ENCODE peak calls at places on chromosomes 4 and X, in seven cellular contexts. U is thyroid gland, N is IMR-90, W is lower lobe of right lung, I is right atrium auricular region, H is AG04449, G is fibroblast of the aortic adventitia. J is an unnamed sample.

GRCh38 chrX:13142891-13143290 is 98.5 kb upstream of the FAM9C start:
- DNase-seq in U (no peak), N (no peak), W (no peak), I (no peak), H (no peak), G (no peak), J (no peak)

GRCh38 chr4:25792843-25793242 is 69.9 kb downstream of the SEL1L3 start:
- DNase-seq in U (no peak), N (no peak), W (no peak), I (no peak), H (no peak), G (no peak), J (no peak)

GRCh38 chr4:71604785-71605184 is 179.1 kb downstream of the GC start:
- DNase-seq in U (no peak), N (no peak), W (no peak), I (no peak), H (no peak), G (no peak), J (no peak)

GRCh38 chr4:183471960-183472708 is 27.7 kb downstream of the CDKN2AIP start:
- DNase-seq in U (peak), N (peak), W (peak), I (peak), H (no peak), G (peak), J (no peak)

GRCh38 chr4:29066856-29067255 is 1653.3 kb upstream of the PCDH7 start:
- DNase-seq in U (no peak), N (peak), W (no peak), I (no peak), H (no peak), G (peak), J (no peak)

GRCh38 chr4:15238720-15239119 is 189.1 kb upstream of the C1QTNF7 start:
- DNase-seq in U (peak), N (peak), W (no peak), I (no peak), H (no peak), G (peak), J (no peak)

GRCh38 chrX:129523076-129524055 is at the start of gene SMARCA1:
- DNase-seq in U (peak), N (peak), W (peak), I (no peak), H (no peak), G (peak), J (no peak)

GRCh38 chr4:56799291-56799823 is 22.1 kb downstream of the SPINK2 start:
- DNase-seq in U (no peak), N (no peak), W (no peak), I (no peak), H (no peak), G (peak), J (no peak)

GRCh38 chr4:184310171-184310567 is 92.5 kb upstream of the ENPP6 start:
- DNase-seq in U (no peak), N (no peak), W (peak), I (no peak), H (no peak), G (no peak), J (no peak)

GRCh38 chr4:154958621-154959358 is 177.7 kb downstream of the RBM46 start:
- DNase-seq in U (peak), N (no peak), W (no peak), I (no peak), H (no peak), G (peak), J (no peak)

GRCh38 chr4:144582105-144582850 is 63.7 kb upstream of the HHIP start:
- DNase-seq in U (no peak), N (peak), W (no peak), I (no peak), H (no peak), G (peak), J (no peak)

GRCh38 chr4:110124721-110125120 is 73.7 kb downstream of the ELOVL6 start:
- DNase-seq in U (no peak), N (no peak), W (no peak), I (no peak), H (no peak), G (no peak), J (no peak)

GRCh38 chr4:79686976-79687375 is 278.9 kb upstream of the GK2 start:
- DNase-seq in U (no peak), N (no peak), W (no peak), I (no peak), H (no peak), G (no peak), J (no peak)

GRCh38 chr4:153759407-153760226 is at the start of gene RNF175:
- DNase-seq in U (peak), N (no peak), W (no peak), I (no peak), H (no peak), G (no peak), J (no peak)

GRCh38 chr4:139556735-139557505 is 901 bp upstream of the SETD7 start:
- DNase-seq in U (peak), N (no peak), W (peak), I (peak), H (no peak), G (no peak), J (no peak)

GRCh38 chr4:158667651-158668198 is 4.0 kb downstream of the C4orf46 start:
- DNase-seq in U (no peak), N (peak), W (no peak), I (no peak), H (no peak), G (peak), J (no peak)

GRCh38 chr4:180640193-180640592 is 1603.0 kb upstream of the TENM3 start:
- DNase-seq in U (no peak), N (no peak), W (no peak), I (no peak), H (no peak), G (no peak), J (no peak)

GRCh38 chr4:73770917-73771316 is 30.5 kb downstream of the CXCL8 start:
- DNase-seq in U (no peak), N (no peak), W (no peak), I (no peak), H (no peak), G (no peak), J (no peak)

GRCh38 chrX:70166601-70167590 is 10.4 kb upstream of the DGAT2L6 start:
- DNase-seq in U (no peak), N (peak), W (no peak), I (no peak), H (peak), G (peak), J (no peak)

GRCh38 chrX:133448512-133449076 is 33.3 kb upstream of the GPC4 start:
- DNase-seq in U (no peak), N (no peak), W (no peak), I (no peak), H (no peak), G (peak), J (no peak)

GRCh38 chrX:42752730-42753129 is 25.2 kb downstream of the PPP1R2C start:
- DNase-seq in U (no peak), N (no peak), W (no peak), I (no peak), H (no peak), G (peak), J (no peak)

GRCh38 chr4:7818676-7819041 is 121.0 kb downstream of the AFAP1 start:
- DNase-seq in U (no peak), N (no peak), W (no peak), I (no peak), H (no peak), G (no peak), J (no peak)

GRCh38 chr4:153467154-153467896 is 1.2 kb downstream of the TMEM131L start:
- DNase-seq in U (peak), N (no peak), W (peak), I (no peak), H (no peak), G (no peak), J (no peak)

GRCh38 chrX:2348225-2348624 is 152.6 kb downstream of the DHRSX start:
- DNase-seq in U (no peak), N (no peak), W (no peak), I (no peak), H (no peak), G (no peak), J (no peak)

GRCh38 chr4:133150643-133151300 is 1.7 kb downstream of the PCDH10 start:
- DNase-seq in U (peak), N (no peak), W (no peak), I (no peak), H (no peak), G (no peak), J (no peak)

GRCh38 chrX:153981771-153982533 is 9.4 kb downstream of the TMEM187 start:
- DNase-seq in U (no peak), N (no peak), W (peak), I (no peak), H (no peak), G (no peak), J (no peak)

GRCh38 chr4:159098482-159099127 is 4.3 kb upstream of the RAPGEF2 start:
- DNase-seq in U (no peak), N (no peak), W (no peak), I (no peak), H (no peak), G (no peak), J (no peak)

DNA sequence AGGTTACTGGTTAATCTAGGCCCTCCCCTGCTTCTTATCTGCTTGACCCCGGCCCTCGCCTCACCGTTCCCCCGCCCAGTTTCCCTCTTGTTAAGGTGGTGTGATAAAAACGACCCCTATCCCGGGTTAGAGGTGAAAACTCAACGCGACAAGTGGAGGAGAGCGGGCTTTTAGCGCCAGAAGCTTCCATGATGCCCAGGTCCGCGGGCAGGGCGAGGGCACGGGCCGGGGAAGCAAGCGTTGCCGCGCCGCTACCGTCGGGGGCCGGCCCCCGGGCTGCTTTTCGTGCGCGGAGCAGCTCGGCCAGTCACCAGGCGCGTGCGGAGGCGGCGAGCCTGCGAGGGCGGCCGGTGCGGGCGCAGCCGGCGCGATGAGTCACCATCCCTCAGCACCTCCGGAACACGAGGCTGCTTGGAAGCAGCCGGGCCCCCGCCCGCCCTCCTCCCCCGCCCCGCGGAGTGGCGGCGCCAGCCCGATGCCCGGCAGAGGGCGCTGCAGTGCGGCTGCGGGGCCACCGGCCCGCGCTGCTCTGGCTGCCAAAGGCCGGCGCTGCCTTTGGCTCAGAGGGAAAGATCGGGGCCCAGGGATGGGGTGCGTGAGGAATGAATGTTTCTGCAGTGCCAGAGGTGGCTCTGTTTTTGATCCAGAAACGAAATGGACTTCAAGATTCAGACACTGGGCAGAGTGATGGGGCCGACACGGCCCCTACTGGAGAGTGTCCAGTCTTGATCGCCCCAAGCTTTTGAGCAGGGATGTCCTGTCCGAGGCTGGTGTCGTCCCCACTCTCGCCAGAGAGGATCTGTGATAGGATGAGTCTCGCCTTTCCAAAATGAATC is 107.8 kb downstream of the NHSL2 start:
- DNase-seq in U (peak), N (peak), W (peak), I (peak), H (no peak), G (peak), J (peak)
- H3K4me3 ChIP-seq in U (peak), N (no peak), W (peak), I (no peak), H (peak), G (peak), J (peak)

DNA sequence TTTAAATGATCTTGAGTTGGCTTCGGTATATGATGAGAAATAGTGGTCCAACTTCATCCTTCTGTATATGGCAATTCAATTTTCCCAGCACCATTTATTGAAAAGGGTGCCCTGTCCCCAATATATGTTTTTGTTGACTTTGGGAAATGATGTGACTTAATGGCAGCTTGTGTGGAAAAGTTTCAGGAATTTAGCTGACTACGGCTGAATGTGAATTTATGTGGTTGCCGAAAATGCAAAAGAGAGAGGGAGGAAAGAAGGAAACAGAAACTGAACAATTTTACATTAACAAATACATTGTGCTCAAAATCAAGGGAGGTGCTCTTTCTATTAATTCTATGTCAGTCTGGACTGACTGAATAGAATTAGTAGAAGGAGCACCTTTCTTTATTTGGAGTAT is 101.8 kb upstream of the CYSLTR1 start:
- DNase-seq in U (no peak), N (no peak), W (no peak), I (no peak), H (no peak), G (no peak), J (no peak)
- TF ChIP-seq CTCF in U (no peak), N (no peak), W (no peak), I (no peak), H (no peak), G (no peak), J (no peak)

DNA sequence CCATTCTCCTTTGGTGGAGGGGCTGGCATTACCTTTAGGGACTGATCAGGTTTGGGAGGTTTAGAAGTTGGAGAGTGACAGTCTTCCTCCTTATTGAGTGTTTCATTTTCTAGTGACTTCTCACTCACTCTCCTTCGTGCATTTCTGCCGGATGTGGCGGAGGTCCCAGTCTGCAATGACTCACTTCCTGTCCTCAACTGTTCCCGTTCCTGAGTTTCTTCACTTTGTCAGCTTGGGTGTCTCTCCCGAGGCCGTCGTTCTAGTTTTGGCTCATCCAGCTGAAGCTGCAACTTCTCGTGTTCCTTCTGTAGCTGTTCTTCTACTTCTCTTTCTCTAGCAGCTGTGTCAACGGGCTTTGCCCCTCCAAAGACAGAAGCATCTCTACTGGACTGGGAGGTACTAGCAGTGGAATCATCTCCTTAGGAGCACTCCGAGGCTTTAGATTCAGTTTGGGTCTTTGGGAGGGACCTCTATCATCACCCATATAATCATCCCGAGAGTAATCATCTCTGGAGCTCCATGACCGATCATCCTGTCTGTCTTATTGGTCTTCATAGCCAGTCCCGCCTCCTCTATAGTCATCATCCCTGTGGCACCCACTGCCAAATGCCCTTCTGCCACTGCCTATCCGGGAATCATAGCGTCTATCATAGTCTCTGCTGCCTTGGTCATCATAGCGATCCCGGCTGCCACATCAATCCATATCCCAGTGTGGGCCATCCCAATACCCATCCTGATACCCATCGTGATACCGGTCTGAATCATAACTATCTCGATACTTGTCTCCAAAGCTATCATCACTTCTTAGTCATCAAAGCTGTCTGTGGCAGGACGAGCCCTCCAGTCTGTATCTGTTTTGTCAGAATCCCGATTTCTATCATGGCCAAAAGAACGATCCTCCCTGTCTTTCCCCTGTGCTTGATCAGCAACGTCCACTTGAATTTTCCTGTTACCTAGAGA is 35.3 kb upstream of the VSIG4 start:
- DNase-seq in U (peak), N (no peak), W (peak), I (peak), H (no peak), G (no peak), J (no peak)
- H3K4me3 ChIP-seq in U (no peak), N (no peak), W (no peak), I (no peak), H (no peak), G (no peak), J (no peak)

GRCh38 chrX:134761788-134762187 is 103.5 kb upstream of the PLAC1 start:
- DNase-seq in U (no peak), N (no peak), W (no peak), I (no peak), H (no peak), G (no peak), J (no peak)
- TF ChIP-seq CTCF in U (no peak), N (peak), W (peak), I (peak), H (no peak), G (peak), J (peak)